ENCODE peak calls at places on chromosomes 1 and 21, in five cellular contexts. S, T, I, D and X are unnamed samples.
A peak's percentile ranks its signal among the peaks of the same experiment; 100 is the strongest.

GRCh38 chr1:32963746-32964460 is 706 bp downstream of the RNF19B start:
- DNase-seq in S (peak; percentile 90), T (no peak), I (peak; percentile 64), D (peak; percentile 54), X (peak; percentile 74)

GRCh38 chr21:34775793-34776192 is 107.0 kb downstream of the CLIC6 start:
- DNase-seq in S (peak; percentile 74), T (no peak), I (no peak), D (no peak), X (no peak)

GRCh38 chr1:245549981-245550701 is 395.4 kb downstream of the KIF26B start:
- DNase-seq in S (no peak), T (no peak), I (no peak), D (no peak), X (no peak)

GRCh38 chr1:29505537-29506220 is 269.4 kb downstream of the PTPRU start:
- DNase-seq in S (no peak), T (no peak), I (no peak), D (peak; percentile 15), X (no peak)

GRCh38 chr1:186002426-186002825 is 268.2 kb downstream of the HMCN1 start:
- DNase-seq in S (no peak), T (no peak), I (no peak), D (no peak), X (no peak)

GRCh38 chr1:189405419-189405818 is 1072.2 kb downstream of the BRINP3 start:
- DNase-seq in S (no peak), T (peak; percentile 1), I (no peak), D (no peak), X (no peak)

GRCh38 chr1:182301467-182302198 is 90.0 kb downstream of the GLUL start:
- DNase-seq in S (peak; percentile 49), T (peak; percentile 56), I (peak; percentile 51), D (peak; percentile 40), X (peak; percentile 49)

GRCh38 chr1:44609412-44609767 is 64.9 kb downstream of the TMEM53 start:
- DNase-seq in S (no peak), T (no peak), I (peak; percentile 74), D (peak; percentile 69), X (no peak)

GRCh38 chr1:94542088-94542671 is 621 bp upstream of the F3 start:
- DNase-seq in S (no peak), T (no peak), I (peak; percentile 76), D (peak; percentile 34), X (peak; percentile 81)

GRCh38 chr1:84348240-84348555 is 46.7 kb downstream of the SAMD13 start:
- DNase-seq in S (no peak), T (no peak), I (no peak), D (no peak), X (no peak)

GRCh38 chr1:181504294-181505115 is 21.2 kb downstream of the CACNA1E start:
- DNase-seq in S (no peak), T (no peak), I (no peak), D (no peak), X (no peak)